ENCODE peak calls at places on chromosomes 16 and 17, in six cellular contexts. One of them, this sample, is unnamed.
A peak's percentile ranks its signal among the peaks of the same experiment; 100 is the strongest.

GRCh38 chr17:32310927-32311568 is 30.9 kb downstream of the C17orf75 start:
- DNase-seq in IMR-90: no peak
- DNase-seq in neural progenitor cell: peak; percentile 49
- DNase-seq in K562: no peak
- DNase-seq in fibroblast of lung: no peak
- DNase-seq in H9: no peak
- DNase-seq in this sample: peak; percentile 45

GRCh38 chr17:19513897-19514488 is 19.7 kb upstream of the SLC47A1 start:
- DNase-seq in IMR-90: peak; percentile 60
- DNase-seq in neural progenitor cell: peak; percentile 79
- DNase-seq in K562: peak; percentile 32
- DNase-seq in fibroblast of lung: peak; percentile 48
- DNase-seq in H9: peak; percentile 85
- DNase-seq in this sample: peak; percentile 89

GRCh38 chr16:559411-560207 is 585 bp upstream of the PRR35 start:
- DNase-seq in IMR-90: no peak
- DNase-seq in neural progenitor cell: no peak
- DNase-seq in K562: no peak
- DNase-seq in fibroblast of lung: no peak
- DNase-seq in H9: no peak
- DNase-seq in this sample: no peak

GRCh38 chr16:16030449-16030848 is 81.0 kb downstream of the ABCC1 start:
- DNase-seq in IMR-90: no peak
- DNase-seq in neural progenitor cell: no peak
- DNase-seq in K562: no peak
- DNase-seq in fibroblast of lung: no peak
- DNase-seq in H9: no peak
- DNase-seq in this sample: no peak

GRCh38 chr17:64638552-64639198 is 23.4 kb downstream of the SMURF2 start:
- DNase-seq in IMR-90: peak; percentile 41
- DNase-seq in neural progenitor cell: no peak
- DNase-seq in K562: no peak
- DNase-seq in fibroblast of lung: peak; percentile 70
- DNase-seq in H9: no peak
- DNase-seq in this sample: no peak

GRCh38 chr16:1787322-1788094 is 4.7 kb downstream of the NUBP2 start:
- DNase-seq in IMR-90: no peak
- DNase-seq in neural progenitor cell: no peak
- DNase-seq in K562: no peak
- DNase-seq in fibroblast of lung: no peak
- DNase-seq in H9: no peak
- DNase-seq in this sample: no peak

GRCh38 chr16:762049-762513 is 1.5 kb downstream of the MSLN start:
- DNase-seq in IMR-90: no peak
- DNase-seq in neural progenitor cell: peak; percentile 53
- DNase-seq in K562: no peak
- DNase-seq in fibroblast of lung: no peak
- DNase-seq in H9: no peak
- DNase-seq in this sample: no peak

GRCh38 chr16:85046957-85047866 is 19.6 kb downstream of the KIAA0513 start:
- DNase-seq in IMR-90: no peak
- DNase-seq in neural progenitor cell: no peak
- DNase-seq in K562: peak; percentile 92
- DNase-seq in fibroblast of lung: no peak
- DNase-seq in H9: no peak
- DNase-seq in this sample: no peak

GRCh38 chr17:56793947-56794346 is 39.8 kb downstream of the C17orf67 start:
- DNase-seq in IMR-90: no peak
- DNase-seq in neural progenitor cell: peak; percentile 28
- DNase-seq in K562: no peak
- DNase-seq in fibroblast of lung: no peak
- DNase-seq in H9: no peak
- DNase-seq in this sample: no peak

GRCh38 chr16:77555781-77556180 is 120.9 kb upstream of the ADAMTS18 start:
- DNase-seq in IMR-90: no peak
- DNase-seq in neural progenitor cell: peak; percentile 16
- DNase-seq in K562: no peak
- DNase-seq in fibroblast of lung: peak; percentile 52
- DNase-seq in H9: no peak
- DNase-seq in this sample: no peak

GRCh38 chr16:17917316-17918019 is 419.1 kb downstream of the NPIPA8 start:
- DNase-seq in IMR-90: no peak
- DNase-seq in neural progenitor cell: no peak
- DNase-seq in K562: no peak
- DNase-seq in fibroblast of lung: no peak
- DNase-seq in H9: no peak
- DNase-seq in this sample: no peak

GRCh38 chr17:65530158-65530984 is 31.1 kb downstream of the AXIN2 start:
- DNase-seq in IMR-90: no peak
- DNase-seq in neural progenitor cell: no peak
- DNase-seq in K562: no peak
- DNase-seq in fibroblast of lung: no peak
- DNase-seq in H9: no peak
- DNase-seq in this sample: no peak

GRCh38 chr16:2276501-2277195 is 8.7 kb upstream of the RNPS1 start:
- DNase-seq in IMR-90: no peak
- DNase-seq in neural progenitor cell: no peak
- DNase-seq in K562: no peak
- DNase-seq in fibroblast of lung: no peak
- DNase-seq in H9: no peak
- DNase-seq in this sample: no peak

GRCh38 chr17:44074231-44074910 is 3.8 kb downstream of the G6PC3 start:
- DNase-seq in IMR-90: peak; percentile 39
- DNase-seq in neural progenitor cell: no peak
- DNase-seq in K562: no peak
- DNase-seq in fibroblast of lung: no peak
- DNase-seq in H9: no peak
- DNase-seq in this sample: no peak

GRCh38 chr16:50916040-50916439 is 174.2 kb downstream of the CYLD start:
- DNase-seq in IMR-90: no peak
- DNase-seq in neural progenitor cell: no peak
- DNase-seq in K562: no peak
- DNase-seq in fibroblast of lung: no peak
- DNase-seq in H9: no peak
- DNase-seq in this sample: no peak

GRCh38 chr16:50584033-50584722 is 36.0 kb downstream of the NKD1 start:
- DNase-seq in IMR-90: no peak
- DNase-seq in neural progenitor cell: no peak
- DNase-seq in K562: no peak
- DNase-seq in fibroblast of lung: no peak
- DNase-seq in H9: no peak
- DNase-seq in this sample: no peak

GRCh38 chr17:4950075-4950756 is 703 bp upstream of the ENO3 start:
- DNase-seq in IMR-90: no peak
- DNase-seq in neural progenitor cell: peak; percentile 72
- DNase-seq in K562: peak; percentile 55
- DNase-seq in fibroblast of lung: no peak
- DNase-seq in H9: peak; percentile 78
- DNase-seq in this sample: peak; percentile 81

GRCh38 chr17:50090071-50090470 is 5.1 kb upstream of the PDK2 start:
- DNase-seq in IMR-90: no peak
- DNase-seq in neural progenitor cell: no peak
- DNase-seq in K562: no peak
- DNase-seq in fibroblast of lung: no peak
- DNase-seq in H9: no peak
- DNase-seq in this sample: no peak

GRCh38 chr16:83661656-83662055 is 146.1 kb upstream of the HSBP1 start:
- DNase-seq in IMR-90: no peak
- DNase-seq in neural progenitor cell: no peak
- DNase-seq in K562: no peak
- DNase-seq in fibroblast of lung: no peak
- DNase-seq in H9: no peak
- DNase-seq in this sample: no peak

GRCh38 chr16:15742716-15743115 is 92.7 kb downstream of the NDE1 start:
- DNase-seq in IMR-90: no peak
- DNase-seq in neural progenitor cell: no peak
- DNase-seq in K562: no peak
- DNase-seq in fibroblast of lung: no peak
- DNase-seq in H9: no peak
- DNase-seq in this sample: no peak

GRCh38 chr16:14181371-14182050 is 110.4 kb downstream of the MRTFB start:
- DNase-seq in IMR-90: peak; percentile 89
- DNase-seq in neural progenitor cell: no peak
- DNase-seq in K562: no peak
- DNase-seq in fibroblast of lung: peak; percentile 82
- DNase-seq in H9: no peak
- DNase-seq in this sample: no peak

GRCh38 chr16:84283314-84284167 is 11.1 kb upstream of the WFDC1 start:
- DNase-seq in IMR-90: no peak
- DNase-seq in neural progenitor cell: no peak
- DNase-seq in K562: no peak
- DNase-seq in fibroblast of lung: no peak
- DNase-seq in H9: no peak
- DNase-seq in this sample: no peak

GRCh38 chr16:67459066-67459857 is 21.7 kb downstream of the ATP6V0D1 start:
- DNase-seq in IMR-90: no peak
- DNase-seq in neural progenitor cell: no peak
- DNase-seq in K562: no peak
- DNase-seq in fibroblast of lung: no peak
- DNase-seq in H9: no peak
- DNase-seq in this sample: no peak

GRCh38 chr17:49471089-49471683 is 23.9 kb upstream of the NGFR start:
- DNase-seq in IMR-90: no peak
- DNase-seq in neural progenitor cell: peak; percentile 52
- DNase-seq in K562: no peak
- DNase-seq in fibroblast of lung: no peak
- DNase-seq in H9: peak; percentile 68
- DNase-seq in this sample: no peak

DNA sequence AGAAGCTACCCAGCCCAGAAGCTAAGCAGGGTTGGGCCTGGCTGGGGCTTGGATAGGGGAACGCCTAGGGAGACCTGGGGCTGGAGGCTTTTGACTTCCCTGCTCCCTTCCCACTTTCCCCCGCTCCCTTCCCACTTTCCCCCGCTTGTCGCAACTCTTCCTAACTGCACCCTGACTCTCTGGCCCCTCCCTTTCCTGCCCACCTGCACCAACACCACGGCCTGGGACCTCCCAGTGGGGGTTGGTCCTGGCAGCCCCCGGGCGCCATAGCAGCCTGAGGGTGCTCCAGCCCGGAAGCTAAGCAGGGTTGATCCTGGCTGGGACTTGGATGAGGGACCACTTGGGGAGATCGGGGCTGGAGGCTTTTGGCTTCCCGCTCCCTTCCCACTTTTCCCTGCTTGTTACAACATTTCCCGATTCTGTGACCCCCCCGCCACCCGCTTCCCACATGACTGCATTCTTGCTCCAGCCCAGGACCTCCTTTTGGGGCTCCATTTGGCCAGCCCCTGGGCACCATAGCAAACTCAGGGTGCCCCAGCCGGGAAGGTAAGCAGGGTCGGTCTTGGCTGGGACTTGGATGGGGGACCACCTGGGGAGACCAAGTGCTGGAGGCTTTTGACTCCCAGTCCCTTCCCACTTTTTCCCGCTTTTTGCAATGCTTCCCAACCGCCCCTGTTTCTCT is 2287.0 kb downstream of the TP53TG3F start:
- DNase-seq in IMR-90: no peak
- DNase-seq in neural progenitor cell: no peak
- DNase-seq in K562: no peak
- DNase-seq in fibroblast of lung: no peak
- DNase-seq in H9: no peak
- DNase-seq in this sample: no peak
- H3K9me3 ChIP-seq in IMR-90: peaks cover 35% of the 10 kb centered on the region
- H3K9me3 ChIP-seq in neural progenitor cell: peaks cover 3% of the 10 kb centered on the region
- H3K9me3 ChIP-seq in K562: no peaks in the 10 kb centered on the region
- H3K9me3 ChIP-seq in fibroblast of lung: no peaks in the 10 kb centered on the region
- H3K9me3 ChIP-seq in H9: peaks cover 98% of the 10 kb centered on the region
- H3K9me3 ChIP-seq in this sample: no peaks in the 10 kb centered on the region

GRCh38 chr16:30418350-30419181 is 11.2 kb downstream of the ZNF771 start:
- DNase-seq in IMR-90: no peak
- DNase-seq in neural progenitor cell: no peak
- DNase-seq in K562: no peak
- DNase-seq in fibroblast of lung: no peak
- DNase-seq in H9: no peak
- DNase-seq in this sample: peak; percentile 61

GRCh38 chr16:30417447-30418349 is 10.3 kb downstream of the ZNF771 start:
- DNase-seq in IMR-90: peak; percentile 88
- DNase-seq in neural progenitor cell: peak; percentile 99
- DNase-seq in K562: no peak
- DNase-seq in fibroblast of lung: peak; percentile 93
- DNase-seq in H9: peak; percentile 91
- DNase-seq in this sample: peak; percentile 98

GRCh38 chr16:30416047-30416603 is 8.7 kb downstream of the ZNF771 start:
- DNase-seq in IMR-90: no peak
- DNase-seq in neural progenitor cell: no peak
- DNase-seq in K562: no peak
- DNase-seq in fibroblast of lung: no peak
- DNase-seq in H9: no peak
- DNase-seq in this sample: peak; percentile 58

GRCh38 chr16:30414159-30414558 is 6.8 kb downstream of the ZNF771 start:
- DNase-seq in IMR-90: no peak
- DNase-seq in neural progenitor cell: no peak
- DNase-seq in K562: no peak
- DNase-seq in fibroblast of lung: no peak
- DNase-seq in H9: no peak
- DNase-seq in this sample: no peak

DNA sequence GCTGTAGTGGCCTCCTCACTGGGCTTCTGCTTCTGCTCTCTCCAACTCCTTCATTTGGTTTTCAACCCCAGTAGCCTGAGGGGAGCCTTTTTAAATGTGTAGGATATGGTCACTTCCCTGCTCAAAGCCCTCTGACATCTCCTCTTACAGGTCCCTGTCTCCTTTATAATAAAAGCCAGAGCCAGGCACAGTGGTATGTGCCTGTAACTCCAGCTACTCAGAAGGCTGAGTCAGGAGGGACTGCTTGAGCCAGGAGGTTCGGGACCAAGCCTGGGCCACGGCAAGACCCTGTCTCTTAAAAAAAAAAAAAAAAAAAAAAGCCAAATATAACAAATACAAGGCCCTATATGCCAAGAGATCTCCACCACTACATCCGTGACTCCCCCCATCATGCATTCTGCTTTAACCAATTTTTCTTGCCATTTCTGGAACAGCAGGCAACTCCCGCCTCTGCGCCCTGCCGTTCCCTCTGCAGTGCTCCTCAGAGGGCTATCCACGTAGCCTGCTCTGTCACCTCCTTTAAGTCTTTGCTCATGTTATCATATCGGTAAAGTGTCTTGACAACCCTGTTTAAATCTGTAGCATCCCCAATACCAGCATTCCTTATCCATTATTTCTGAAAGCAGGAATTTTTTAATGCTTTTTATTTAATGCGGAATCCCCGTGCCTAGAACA is 9.4 kb downstream of the ZNF771 start:
- DNase-seq in IMR-90: no peak
- DNase-seq in neural progenitor cell: no peak
- DNase-seq in K562: no peak
- DNase-seq in fibroblast of lung: no peak
- DNase-seq in H9: no peak
- DNase-seq in this sample: no peak
- H3K4me2 ChIP-seq in IMR-90: no peak overlapping the region
- H3K4me2 ChIP-seq in neural progenitor cell: peak overlapping the region; percentile 78
- H3K4me2 ChIP-seq in K562: no peak overlapping the region
- H3K4me2 ChIP-seq in fibroblast of lung: peak overlapping the region; percentile 51
- H3K4me2 ChIP-seq in H9: peak overlapping the region; percentile 48
- H3K4me2 ChIP-seq in this sample: peak overlapping the region; percentile 88

GRCh38 chr16:18983565-18984424 is at the start of gene TMC7:
- DNase-seq in IMR-90: peak; percentile 79
- DNase-seq in neural progenitor cell: peak; percentile 97
- DNase-seq in K562: peak; percentile 89
- DNase-seq in fibroblast of lung: peak; percentile 83
- DNase-seq in H9: peak; percentile 94
- DNase-seq in this sample: no peak
- H3K9ac ChIP-seq in IMR-90: peak within 1 kb of the TSS; percentile 24
- H3K9ac ChIP-seq in neural progenitor cell: peak within 1 kb of the TSS; percentile 70
- H3K9ac ChIP-seq in K562: peak within 1 kb of the TSS; percentile 90
- H3K9ac ChIP-seq in fibroblast of lung: peak within 1 kb of the TSS; percentile 65
- H3K9ac ChIP-seq in H9: peak within 1 kb of the TSS; percentile 60
- H3K9ac ChIP-seq in this sample: no peak within 1 kb of the TSS

GRCh38 chr16:34743115-34743514 is 1283.7 kb downstream of the TP53TG3F start:
- DNase-seq in IMR-90: no peak
- DNase-seq in neural progenitor cell: no peak
- DNase-seq in K562: no peak
- DNase-seq in fibroblast of lung: no peak
- DNase-seq in H9: no peak
- DNase-seq in this sample: no peak
- H3K9me3 ChIP-seq in IMR-90: peaks cover 2% of the 10 kb centered on the region
- H3K9me3 ChIP-seq in neural progenitor cell: peaks cover 34% of the 10 kb centered on the region
- H3K9me3 ChIP-seq in K562: no peaks in the 10 kb centered on the region
- H3K9me3 ChIP-seq in fibroblast of lung: no peaks in the 10 kb centered on the region
- H3K9me3 ChIP-seq in H9: peaks cover 81% of the 10 kb centered on the region
- H3K9me3 ChIP-seq in this sample: peaks cover 66% of the 10 kb centered on the region

This sample was measured in Karpas-422.